ENCODE peak calls at places on chromosomes 11 and 22, in eight cellular contexts. R is right cardiac atrium, N is psoas muscle, O is IMR-90, F is esophagus squamous epithelium, X is fibroblast of the aortic adventitia, J is dorsolateral prefrontal cortex, A is NB4. Q is an unnamed sample.

GRCh38 chr11:11189501-11189900 is 163.5 kb downstream of the CSNK2A3 start:
- DNase-seq in R (no peak), N (no peak), O (no peak), F (no peak), X (no peak), J (no peak), A (no peak), Q (no peak)

GRCh38 chr11:115608976-115609375 is 104.8 kb upstream of the CADM1 start:
- DNase-seq in R (no peak), N (no peak), O (no peak), F (no peak), X (no peak), J (no peak), A (no peak), Q (no peak)

GRCh38 chr11:114316980-114317675 is 20.9 kb downstream of the NNMT start:
- DNase-seq in R (peak; percentile 30), N (no peak), O (no peak), F (no peak), X (peak; percentile 83), J (no peak), A (no peak), Q (peak; percentile 68)

GRCh38 chr11:111510311-111510710 is 1.9 kb downstream of the BTG4 start:
- DNase-seq in R (no peak), N (no peak), O (peak; percentile 18), F (no peak), X (peak; percentile 32), J (no peak), A (no peak), Q (no peak)

GRCh38 chr11:706439-706956 is 467 bp downstream of the EPS8L2 start:
- DNase-seq in R (no peak), N (no peak), O (peak; percentile 36), F (no peak), X (peak; percentile 47), J (no peak), A (no peak), Q (peak; percentile 34)

GRCh38 chr11:126469308-126469707 is 113.8 kb downstream of the ST3GAL4 start:
- DNase-seq in R (no peak), N (no peak), O (no peak), F (no peak), X (no peak), J (no peak), A (no peak), Q (no peak)

GRCh38 chr22:30902496-30903357 is 65.8 kb downstream of the MORC2 start:
- DNase-seq in R (no peak), N (no peak), O (no peak), F (no peak), X (no peak), J (no peak), A (no peak), Q (no peak)

GRCh38 chr11:75639752-75640151 is 29.1 kb downstream of the MAP6 start:
- DNase-seq in R (peak; percentile 83), N (peak; percentile 78), O (peak; percentile 59), F (no peak), X (peak; percentile 70), J (peak; percentile 84), A (no peak), Q (peak; percentile 59)

DNA sequence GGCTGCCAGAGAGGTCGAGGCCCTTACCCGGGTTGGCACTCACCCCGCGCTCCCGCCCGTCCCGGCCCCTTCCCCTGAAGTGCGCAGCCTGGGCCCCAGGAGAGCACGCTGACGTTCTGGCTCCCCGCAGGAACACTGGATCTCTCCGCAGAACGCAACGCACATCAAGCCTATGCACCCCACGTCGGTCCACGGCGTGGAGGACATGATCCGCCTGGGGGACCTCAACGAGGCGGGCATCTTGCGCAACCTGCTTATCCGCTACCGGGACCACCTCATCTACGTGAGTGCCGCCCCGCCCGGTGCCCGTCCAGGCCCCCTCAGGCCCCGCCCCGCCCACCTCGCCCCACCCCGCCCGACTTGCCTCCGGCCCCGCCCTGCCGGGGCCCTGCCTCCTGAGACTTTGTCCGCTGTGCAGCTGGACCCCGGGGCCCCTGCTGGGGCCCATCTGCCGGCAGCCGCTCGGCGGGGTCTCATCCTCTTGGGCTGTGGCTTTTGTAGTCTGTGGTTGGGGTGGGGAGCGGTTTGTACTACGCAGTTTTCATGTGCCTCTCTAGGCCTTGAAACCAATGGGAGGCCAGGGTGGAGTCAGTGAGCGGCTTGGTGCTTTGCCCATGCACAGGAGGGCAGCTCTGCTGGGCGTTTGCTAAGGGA is 19.7 kb downstream of the MYO7A start:
- DNase-seq in R (no peak), N (no peak), O (no peak), F (no peak), X (no peak), J (no peak), A (peak; percentile 95), Q (peak; percentile 67)
- H3K4me3 ChIP-seq in R (peak overlapping the region; percentile 21), N (no peak overlapping the region), O (no peak overlapping the region), F (peak overlapping the region; percentile 22), X (no peak overlapping the region), J (no peak overlapping the region), A (peak overlapping the region; percentile 3), Q (no peak overlapping the region)

DNA sequence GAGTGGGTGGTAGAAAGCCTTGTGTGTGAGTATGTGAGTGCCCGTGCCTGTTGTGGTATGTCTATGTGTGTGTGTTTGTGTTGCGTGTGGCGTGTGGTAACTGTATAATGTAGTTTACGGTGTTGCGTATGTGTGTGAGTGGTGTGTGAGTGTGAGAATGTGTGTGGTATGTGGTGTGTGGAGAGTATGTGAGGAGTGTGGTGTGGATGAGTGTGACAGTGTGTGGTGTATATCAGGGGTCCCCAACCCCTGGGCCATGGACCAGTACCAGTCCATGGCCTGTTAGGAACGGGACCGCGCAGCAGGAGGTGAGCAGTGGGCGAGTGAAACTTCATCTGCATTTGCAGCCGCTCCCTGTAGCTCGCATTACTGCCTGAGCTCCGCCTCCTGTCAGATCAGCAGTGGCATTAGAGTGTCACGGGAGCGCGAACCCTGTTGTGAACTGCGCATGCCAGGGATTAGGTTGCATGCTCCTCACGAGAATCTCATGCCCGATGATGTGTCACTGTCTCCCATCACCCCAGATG is 5.7 kb downstream of the UPK3A start:
- DNase-seq in R (no peak), N (peak; percentile 82), O (peak; percentile 83), F (no peak), X (no peak), J (no peak), A (no peak), Q (peak; percentile 17)
- H3K4me3 ChIP-seq in R (no peak overlapping the region), N (peak overlapping the region; percentile 46), O (peak overlapping the region; percentile 9), F (no peak overlapping the region), X (no peak overlapping the region), J (no peak overlapping the region), A (no peak overlapping the region), Q (no peak overlapping the region)

DNA sequence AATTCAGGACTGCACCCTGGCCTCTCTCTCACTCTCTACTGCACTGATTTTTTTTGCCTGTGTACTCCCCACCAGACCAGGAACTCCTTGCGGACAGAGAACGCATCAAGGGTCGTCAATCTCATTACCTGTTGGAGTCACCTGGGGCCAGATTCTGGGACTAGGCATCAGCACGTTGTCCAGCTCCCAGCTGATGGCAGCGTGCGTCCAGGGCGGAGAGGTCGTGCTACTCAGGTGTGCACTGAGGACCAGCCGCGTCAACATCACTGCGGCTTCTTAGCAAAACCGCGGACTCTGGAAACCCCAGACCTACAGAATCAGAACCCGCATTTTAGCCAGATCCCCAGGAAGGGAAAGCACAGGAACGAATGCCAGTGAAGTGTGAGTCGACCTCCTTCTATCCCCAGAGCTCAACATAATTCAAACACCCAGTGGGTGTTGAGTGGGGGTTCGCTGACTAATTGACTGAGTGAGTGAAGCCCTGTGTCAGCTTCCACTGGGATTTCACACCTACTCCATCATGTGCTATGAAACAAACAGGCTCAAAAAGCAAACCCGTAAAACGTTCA is 13.2 kb downstream of the KCNJ5 start:
- DNase-seq in R (no peak), N (no peak), O (no peak), F (no peak), X (no peak), J (no peak), A (peak; percentile 28), Q (no peak)
- H3K4me3 ChIP-seq in R (no peak overlapping the region), N (no peak overlapping the region), O (no peak overlapping the region), F (peak overlapping the region; percentile 63), X (no peak overlapping the region), J (peak overlapping the region; percentile 52), A (peak overlapping the region; percentile 44), Q (no peak overlapping the region)

DNA sequence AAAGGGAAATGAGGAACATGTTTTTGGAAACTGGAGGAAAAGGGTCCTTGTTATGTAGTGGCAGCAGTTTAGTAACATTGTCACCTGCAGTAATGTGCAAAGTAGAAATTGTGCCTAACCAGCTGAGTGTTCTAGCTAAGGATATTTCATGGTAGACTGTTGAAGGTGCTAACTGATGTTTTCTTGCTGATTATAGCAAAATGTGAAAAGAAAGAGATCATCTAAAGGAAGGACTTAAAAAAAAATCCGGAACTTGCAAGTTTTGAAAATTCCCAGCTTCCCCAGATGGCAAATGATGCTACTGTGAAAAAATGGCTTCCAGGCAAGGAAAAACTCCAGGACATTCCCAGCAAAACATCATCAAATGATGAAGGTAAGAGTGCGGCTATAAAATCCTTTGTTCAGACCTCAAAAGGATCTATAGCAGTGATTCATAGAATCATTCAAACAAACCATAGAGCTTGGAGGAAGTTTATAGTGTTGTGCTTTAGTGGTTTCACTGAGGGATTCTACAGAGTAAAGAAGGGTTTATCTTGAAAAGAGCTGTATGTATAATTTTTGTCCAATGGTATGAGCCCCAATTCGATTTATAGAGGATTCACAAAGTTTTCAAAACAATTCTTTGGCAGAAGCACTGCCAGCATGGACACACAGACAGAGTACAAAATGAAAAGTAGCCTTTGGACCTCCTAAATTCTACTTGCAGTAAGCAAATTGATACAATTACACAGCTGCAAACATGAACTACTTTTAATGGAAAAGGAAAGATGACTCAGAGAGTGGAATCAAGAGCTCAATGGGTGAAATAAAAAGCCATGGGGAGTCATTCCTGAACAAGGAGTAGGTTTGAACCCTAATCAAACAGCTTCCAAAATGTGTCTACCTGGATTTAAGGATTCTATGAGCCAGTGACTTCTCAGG is 4.3 kb upstream of the TRIM44 start:
- DNase-seq in R (no peak), N (no peak), O (peak; percentile 50), F (no peak), X (no peak), J (no peak), A (no peak), Q (peak; percentile 41)
- H3K4me3 ChIP-seq in R (no peak overlapping the region), N (no peak overlapping the region), O (no peak overlapping the region), F (no peak overlapping the region), X (no peak overlapping the region), J (no peak overlapping the region), A (no peak overlapping the region), Q (no peak overlapping the region)

GRCh38 chr11:120395778-120396177 is 59.6 kb downstream of the ARHGEF12 start:
- DNase-seq in R (no peak), N (no peak), O (no peak), F (no peak), X (no peak), J (no peak), A (no peak), Q (no peak)
- H3K4me3 ChIP-seq in R (no peak overlapping the region), N (no peak overlapping the region), O (no peak overlapping the region), F (no peak overlapping the region), X (no peak overlapping the region), J (no peak overlapping the region), A (no peak overlapping the region), Q (no peak overlapping the region)

GRCh38 chr11:27507561-27508322 is 1.2 kb upstream of the LIN7C start:
- DNase-seq in R (no peak), N (no peak), O (no peak), F (no peak), X (no peak), J (no peak), A (peak; percentile 2), Q (no peak)
- H3K4me3 ChIP-seq in R (peak overlapping the region; percentile 76), N (peak overlapping the region; percentile 89), O (peak overlapping the region; percentile 73), F (peak overlapping the region; percentile 80), X (peak overlapping the region; percentile 99), J (peak overlapping the region; percentile 100), A (peak overlapping the region; percentile 96), Q (peak overlapping the region; percentile 100)

Q was measured in astrocyte of the spinal cord.